ENCODE peak calls at places on chromosomes 5 and 9, in five cellular contexts. C is uterus, X is stomach, V is heart left ventricle, N is Peyer's patch. G is an unnamed sample. For H3K4me1, the result is how much of the 10 kb centered on the place peaks cover.

GRCh38 chr9:973295-973842 is 3.1 kb upstream of the DMRT3 start:
- DNase-seq in C (no peak), X (no peak), V (no peak), N (no peak), G (no peak)

GRCh38 chr9:13688223-13688989 is 408.9 kb upstream of the MPDZ start:
- DNase-seq in C (no peak), X (no peak), V (no peak), N (no peak), G (no peak)

GRCh38 chr9:98437458-98438034 is 182.1 kb upstream of the TBC1D2 start:
- DNase-seq in C (no peak), X (no peak), V (no peak), N (no peak), G (no peak)

GRCh38 chr9:35749515-35750255 is 598 bp downstream of the RGP1 start:
- DNase-seq in C (no peak), X (peak), V (peak), N (peak), G (peak)

GRCh38 chr5:76294573-76294972 is 108.5 kb upstream of the IQGAP2 start:
- DNase-seq in C (no peak), X (no peak), V (no peak), N (no peak), G (no peak)

GRCh38 chr9:136133191-136133958 is 14.7 kb upstream of the TMEM250 start:
- DNase-seq in C (no peak), X (no peak), V (no peak), N (no peak), G (no peak)

GRCh38 chr5:168239325-168239724 is 52.1 kb upstream of the WWC1 start:
- DNase-seq in C (no peak), X (no peak), V (no peak), N (no peak), G (no peak)

GRCh38 chr5:88889165-88890069 is 6.4 kb upstream of the MEF2C start:
- DNase-seq in C (peak), X (no peak), V (peak), N (peak), G (peak)

DNA sequence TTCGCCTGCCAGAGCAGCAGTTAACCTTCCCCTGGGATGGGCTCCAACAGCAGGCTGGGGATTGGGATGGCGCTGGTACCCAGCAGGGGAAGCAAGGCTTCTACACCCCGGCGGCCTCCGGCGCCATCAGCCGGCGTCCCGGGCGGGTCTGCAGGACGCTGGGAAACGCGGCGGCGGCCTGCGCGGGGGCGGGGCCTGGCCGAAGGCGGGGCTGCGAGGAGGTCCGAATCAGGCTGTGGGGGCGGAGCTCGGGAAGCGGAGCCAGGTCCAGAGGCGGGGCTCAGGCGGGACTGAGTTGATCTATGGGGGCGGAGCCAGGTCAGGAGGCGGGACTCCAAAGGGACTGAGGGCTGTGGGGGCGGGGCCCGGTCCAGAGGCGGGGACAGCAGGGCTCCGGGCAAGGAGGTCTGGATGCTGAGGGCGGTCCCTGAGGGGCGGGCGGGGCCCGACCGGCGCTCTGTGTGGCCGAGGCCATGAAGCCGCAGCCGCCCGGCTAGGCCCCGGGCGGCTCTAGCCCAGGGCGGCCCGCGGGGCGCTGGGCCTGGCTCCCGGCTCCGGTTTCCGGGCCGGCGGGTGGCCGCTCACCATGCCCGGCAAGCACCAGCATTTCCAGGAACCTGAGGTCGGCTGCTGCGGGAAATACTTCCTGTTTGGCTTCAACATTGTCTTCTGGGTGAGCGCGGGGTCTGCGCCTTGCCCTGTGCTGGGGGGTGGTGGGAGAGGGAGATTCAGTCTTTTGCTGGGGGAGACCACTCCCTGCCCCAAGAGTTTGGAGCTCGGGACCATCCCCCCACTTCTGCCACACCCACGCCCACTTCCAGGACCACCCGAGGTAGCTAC is at the start of gene TSPAN17:
- DNase-seq in C (peak), X (peak), V (peak), N (peak), G (peak)
- TF ChIP-seq POLR2A in C (peak), X (no peak), V (peak), N (peak), G (peak)

DNA sequence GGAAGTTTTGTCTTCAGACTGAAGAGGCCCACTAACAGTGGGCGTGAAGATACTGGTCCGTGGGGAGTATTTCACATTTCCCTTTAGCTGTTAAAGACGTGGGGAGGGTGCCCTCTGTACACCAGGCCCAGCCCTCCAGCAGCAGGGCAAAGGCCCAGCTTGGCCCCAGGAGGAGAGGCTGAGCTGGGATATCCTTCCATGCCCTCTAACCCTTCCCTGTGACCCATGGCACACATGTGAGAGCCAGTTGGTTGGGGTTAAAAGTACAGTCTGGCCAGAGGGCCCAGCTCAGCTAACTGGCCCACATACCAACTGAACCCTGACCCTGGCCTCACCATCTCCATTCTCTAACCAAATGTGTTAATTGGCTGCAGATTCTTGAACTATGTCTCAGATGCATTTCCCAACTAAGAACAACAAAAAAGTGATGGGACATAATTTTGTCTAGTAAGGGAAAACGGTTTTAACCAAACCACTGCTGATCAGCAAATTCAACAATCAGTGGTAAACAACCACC is 74.4 kb downstream of the LHFPL2 start:
- DNase-seq in C (no peak), X (no peak), V (no peak), N (peak), G (no peak)
- H3K4me1 ChIP-seq in C (under half), X (under half), V (half or more), N (under half), G (under half)

DNA sequence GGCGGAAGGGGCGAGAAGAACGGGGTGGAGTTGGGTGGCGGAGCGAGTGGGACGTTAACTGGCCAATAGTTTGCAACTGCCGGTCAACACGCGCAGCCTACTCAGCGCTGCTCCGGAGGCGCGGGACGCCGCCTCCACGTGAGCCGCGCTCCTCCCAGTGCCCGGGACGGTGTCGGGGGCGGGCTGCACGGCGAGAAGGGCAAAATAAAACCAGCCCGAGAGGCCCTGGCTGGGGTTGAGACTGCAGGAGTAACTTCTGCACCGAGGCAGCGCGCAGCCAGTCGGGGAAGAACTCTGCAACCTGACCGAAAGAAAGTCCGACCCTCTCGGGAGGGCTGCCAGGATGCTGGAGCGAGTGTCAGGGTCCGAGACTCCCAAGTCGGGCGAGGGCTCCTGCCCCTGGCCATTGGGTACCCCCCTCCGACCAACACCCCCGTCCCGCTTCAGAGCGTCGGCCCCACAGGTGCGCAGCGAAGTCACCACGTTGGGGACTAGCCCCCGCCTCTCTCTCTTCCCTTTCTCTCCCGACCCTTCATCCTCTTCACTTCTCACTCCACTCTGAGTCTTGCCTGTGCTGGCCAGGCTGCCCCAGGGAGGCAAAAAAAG is 25.1 kb upstream of the ELAVL2 start:
- DNase-seq in C (no peak), X (no peak), V (no peak), N (no peak), G (peak)
- TF ChIP-seq POLR2A in C (no peak), X (no peak), V (no peak), N (no peak), G (no peak)

GRCh38 chr9:33143241-33143642 is 23.9 kb downstream of the B4GALT1 start:
- DNase-seq in C (no peak), X (no peak), V (no peak), N (no peak), G (no peak)
- H3K4me1 ChIP-seq in C (under half), X (half or more), V (half or more), N (half or more), G (half or more)

DNA sequence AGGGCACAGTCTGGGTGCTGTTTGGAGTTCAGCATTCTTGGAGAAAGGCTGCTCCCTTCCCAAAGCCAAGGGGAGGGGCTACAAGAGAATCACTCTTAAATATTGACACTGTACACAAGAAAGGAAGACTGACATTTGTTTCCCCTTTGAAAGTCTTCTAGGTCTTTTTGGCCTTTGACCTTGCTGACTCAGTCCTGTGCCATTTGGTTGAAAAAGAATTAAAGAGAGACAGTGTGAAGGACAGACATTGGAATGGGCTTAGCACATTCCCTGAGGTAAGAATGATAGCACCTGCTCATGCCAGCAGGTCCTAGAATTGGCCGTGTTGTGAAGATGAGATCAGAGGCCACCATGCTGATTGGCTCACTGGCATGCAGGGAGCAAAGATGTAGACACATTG is 271.4 kb upstream of the ZNF608 start:
- DNase-seq in C (no peak), X (no peak), V (no peak), N (no peak), G (no peak)
- TF ChIP-seq POLR2A in C (no peak), X (no peak), V (no peak), N (no peak), G (no peak)

DNA sequence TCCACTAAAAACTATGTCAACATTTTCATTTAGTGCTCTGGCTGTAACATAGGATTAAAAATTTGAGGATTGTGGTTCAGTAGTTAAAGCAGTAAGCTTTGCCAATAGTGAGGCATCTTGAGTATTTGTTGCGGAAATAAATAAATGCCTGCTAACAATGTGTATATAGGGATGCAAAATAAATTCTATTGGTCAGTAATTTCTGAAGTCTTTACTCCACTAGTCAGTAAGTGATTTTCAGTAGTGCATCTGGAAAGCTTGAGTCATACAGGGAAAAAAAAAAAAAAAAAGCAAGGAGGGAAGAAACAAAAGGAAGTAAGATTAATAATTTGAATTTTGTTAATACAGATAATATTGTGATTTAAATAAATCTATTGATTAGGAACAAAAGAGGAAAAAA is 21.0 kb downstream of the NIPBL start:
- DNase-seq in C (no peak), X (no peak), V (no peak), N (no peak), G (no peak)
- H3K4me1 ChIP-seq in C (under half), X (half or more), V (under half), N (under half), G (under half)

GRCh38 chr9:74952281-74953151 is at the start of gene C9orf40:
- DNase-seq in C (peak), X (peak), V (peak), N (peak), G (peak)
- TF ChIP-seq POLR2A in C (peak), X (no peak), V (no peak), N (peak), G (no peak)

DNA sequence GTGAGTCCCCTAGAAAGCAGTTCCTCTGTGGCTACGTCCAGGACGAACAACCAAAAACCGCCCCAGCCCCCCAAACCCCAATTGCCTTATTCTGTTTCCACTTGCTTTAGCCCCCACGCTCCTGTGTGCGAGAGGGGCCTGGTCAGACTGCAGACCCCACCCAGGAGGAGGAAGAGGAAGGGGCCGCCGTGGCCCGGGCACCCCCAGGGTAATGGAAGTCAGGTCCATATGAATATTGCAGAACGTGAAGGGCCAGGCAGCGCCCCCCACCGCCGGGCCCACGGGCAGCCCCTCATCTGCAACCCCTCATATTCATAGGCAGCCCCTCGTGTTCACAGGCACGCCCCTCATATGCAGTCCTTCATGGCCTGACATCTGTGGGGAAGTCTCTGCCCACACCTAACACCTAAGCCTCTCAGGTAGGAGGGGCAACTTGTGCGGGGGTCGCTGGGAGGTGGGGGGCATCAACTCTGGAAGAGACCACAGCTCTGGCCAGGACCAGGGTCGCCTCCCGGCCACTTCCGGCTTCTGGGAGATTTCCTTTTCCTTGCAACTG is 37.7 kb upstream of the PLEKHG4B start:
- DNase-seq in C (no peak), X (no peak), V (no peak), N (no peak), G (no peak)
- H3K4me1 ChIP-seq in C (under half), X (under half), V (under half), N (under half), G (under half)

G was measured in spleen.